ENCODE peak calls at places on chromosomes 6 and 20, in eight cellular contexts. B, I, D, J, O, Q, X and W are unnamed samples.

GRCh38 chr6:161245363-161245762 is 28.5 kb downstream of the AGPAT4 start:
- DNase-seq in D (no peak), Q (no peak), O (no peak), I (no peak), X (no peak), J (no peak), B (no peak), W (no peak)

GRCh38 chr6:158095031-158095430 is 73.0 kb downstream of the SERAC1 start:
- DNase-seq in X (no peak), O (no peak), B (no peak), D (no peak), Q (no peak), I (no peak), J (no peak), W (no peak)

GRCh38 chr6:109006818-109007217 is 87.8 kb downstream of the SESN1 start:
- DNase-seq in D (no peak), B (no peak), Q (no peak), O (no peak), X (no peak), I (no peak), J (no peak), W (no peak)

GRCh38 chr20:61263084-61263695 is 11.1 kb downstream of the CDH4 start:
- DNase-seq in X (peak), I (no peak), J (peak), D (peak), B (no peak), Q (no peak), O (peak), W (peak)

GRCh38 chr6:83592770-83593394 is 80.5 kb downstream of the PRSS35 start:
- DNase-seq in X (peak), B (no peak), I (no peak), O (no peak), D (peak), J (no peak), Q (no peak), W (peak)

GRCh38 chr20:63132131-63132714 is 83.7 kb downstream of the YTHDF1 start:
- DNase-seq in X (no peak), D (no peak), B (no peak), Q (no peak), J (no peak), I (peak), O (no peak), W (no peak)

GRCh38 chr20:38635721-38636285 is 34.2 kb downstream of the ARHGAP40 start:
- DNase-seq in X (no peak), O (no peak), D (no peak), I (no peak), B (no peak), J (no peak), Q (no peak), W (no peak)

GRCh38 chr20:16955971-16956370 is 207.8 kb downstream of the OTOR start:
- DNase-seq in J (no peak), X (no peak), D (no peak), Q (no peak), O (peak), B (no peak), I (no peak), W (no peak)

GRCh38 chr6:157981395-157982296 is at the start of gene SYNJ2:
- DNase-seq in Q (no peak), J (peak), B (peak), X (peak), O (peak), D (peak), I (peak), W (peak)

GRCh38 chr20:49510562-49511117 is 28.2 kb upstream of the KCNB1 start:
- DNase-seq in Q (no peak), I (peak), X (no peak), O (no peak), J (no peak), B (no peak), D (peak), W (peak)

GRCh38 chr6:73766040-73766439 is 70.0 kb downstream of the CD109 start:
- DNase-seq in J (no peak), Q (no peak), O (no peak), D (no peak), I (no peak), B (no peak), X (no peak), W (no peak)

GRCh38 chr6:71478834-71479541 is 190.4 kb downstream of the OGFRL1 start:
- DNase-seq in Q (no peak), X (peak), I (no peak), J (no peak), B (no peak), D (peak), O (no peak), W (peak)